ENCODE peak calls at places on chromosomes 7 and 10, in eight cellular contexts. Y is HepG2, V is Peyer's patch, G is ascending aorta, U is A549, A is right atrium auricular region, M is suprapubic skin, D is AG04450. L is an unnamed sample.

GRCh38 chr7:150735596-150736358 is 1.4 kb upstream of the GIMAP5 start:
- DNase-seq in M (no peak), Y (no peak), V (no peak), G (no peak), A (no peak), U (no peak), D (no peak), L (no peak)

GRCh38 chr10:98407744-98408241 is 7.2 kb downstream of the PYROXD2 start:
- DNase-seq in U (no peak), D (no peak), V (no peak), M (no peak), G (no peak), A (no peak), Y (no peak), L (no peak)

GRCh38 chr7:111931016-111931517 is 275.1 kb downstream of the DOCK4 start:
- DNase-seq in M (no peak), V (no peak), A (no peak), U (no peak), D (peak), G (no peak), Y (peak), L (no peak)

GRCh38 chr7:35504365-35504764 is 190.6 kb downstream of the HERPUD2 start:
- DNase-seq in A (no peak), V (no peak), M (no peak), D (no peak), Y (no peak), G (no peak), U (no peak), L (no peak)

GRCh38 chr10:77600640-77601039 is 37.0 kb downstream of the KCNMA1 start:
- DNase-seq in V (no peak), D (no peak), A (no peak), U (no peak), M (no peak), Y (no peak), G (no peak), L (no peak)

GRCh38 chr10:20616918-20617801 is 280.0 kb downstream of the NEBL start:
- DNase-seq in M (no peak), G (no peak), Y (no peak), A (no peak), V (no peak), U (no peak), D (no peak), L (no peak)

GRCh38 chr10:47374611-47375536 is 9.2 kb downstream of the ZNF488 start:
- DNase-seq in Y (no peak), D (peak), V (no peak), U (no peak), M (no peak), G (no peak), A (peak), L (peak)

GRCh38 chr10:88095291-88095721 is 231.9 kb downstream of the PTEN start:
- DNase-seq in V (no peak), G (no peak), Y (no peak), U (no peak), M (no peak), D (peak), A (no peak), L (peak)

GRCh38 chr10:132636358-132636757 is 98.8 kb downstream of the INPP5A start:
- DNase-seq in U (no peak), M (no peak), V (no peak), G (no peak), D (no peak), Y (no peak), A (no peak), L (no peak)

GRCh38 chr10:94500063-94500462 is 45.5 kb upstream of the HELLS start:
- DNase-seq in V (no peak), Y (peak), A (no peak), G (no peak), U (peak), D (no peak), M (no peak), L (no peak)

GRCh38 chr7:30212720-30213119 is 71.7 kb upstream of the ZNRF2 start:
- DNase-seq in U (no peak), M (no peak), A (no peak), D (no peak), Y (peak), V (no peak), G (no peak), L (peak)

GRCh38 chr10:127762925-127763324 is 25.9 kb downstream of the FOXI2 start:
- DNase-seq in U (no peak), V (no peak), G (no peak), M (no peak), A (no peak), D (no peak), Y (no peak), L (no peak)

GRCh38 chr7:130278892-130279690 is 12.4 kb downstream of the CPA2 start:
- DNase-seq in V (no peak), Y (no peak), G (no peak), A (no peak), M (no peak), U (no peak), D (peak), L (no peak)

GRCh38 chr7:46772740-46773139 is 809.2 kb downstream of the TNS3 start:
- DNase-seq in U (no peak), D (no peak), G (no peak), A (no peak), Y (no peak), V (no peak), M (no peak), L (peak)

GRCh38 chr7:115676080-115676479 is 354.5 kb downstream of the TFEC start:
- DNase-seq in Y (no peak), G (no peak), A (no peak), M (no peak), U (peak), V (no peak), D (peak), L (peak)
- TF ChIP-seq CTCF in Y (peak), G (peak), A (no peak), M (no peak), U (peak), V (no peak), D (peak), L (peak)

GRCh38 chr10:129602938-129603520 is 136.0 kb downstream of the MGMT start:
- DNase-seq in A (no peak), U (no peak), V (no peak), Y (no peak), M (no peak), G (no peak), D (no peak), L (no peak)
- H3K4me3 ChIP-seq in A (no peak), U (no peak), V (no peak), Y (no peak), M (no peak), G (no peak), D (no peak), L (no peak)

GRCh38 chr7:1010226-1010625 is 27.2 kb downstream of the CYP2W1 start:
- DNase-seq in G (no peak), D (no peak), A (no peak), V (no peak), M (no peak), U (no peak), Y (no peak), L (no peak)

GRCh38 chr7:1005303-1005702 is 22.3 kb downstream of the CYP2W1 start:
- DNase-seq in V (no peak), A (no peak), D (no peak), U (no peak), M (no peak), G (no peak), Y (no peak), L (no peak)

GRCh38 chr7:1009747-1010146 is 26.8 kb downstream of the CYP2W1 start:
- DNase-seq in V (no peak), D (no peak), G (no peak), A (no peak), Y (no peak), M (no peak), U (no peak), L (no peak)

GRCh38 chr7:1008733-1009363 is 25.9 kb downstream of the CYP2W1 start:
- DNase-seq in D (no peak), U (no peak), V (no peak), G (no peak), M (no peak), A (no peak), Y (no peak), L (no peak)

DNA sequence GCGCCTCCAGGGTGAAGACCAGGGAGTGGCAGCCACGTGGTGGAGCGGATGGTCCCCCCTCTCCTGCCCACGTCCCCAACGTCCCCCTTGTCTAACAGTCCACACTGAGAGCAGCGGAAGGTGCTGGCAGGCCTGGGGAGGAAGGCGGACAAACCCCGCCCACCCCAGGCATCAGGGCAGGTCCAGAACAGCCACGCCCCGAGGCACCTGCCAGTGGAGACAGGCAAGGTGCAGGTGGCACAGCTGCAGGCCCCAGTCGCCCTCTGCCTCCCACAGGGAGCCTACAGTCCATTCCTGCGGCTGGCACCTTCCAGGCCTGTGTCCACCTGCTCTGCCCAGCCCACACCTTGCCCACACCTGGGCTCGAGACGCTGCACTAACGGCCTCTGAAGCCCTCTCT is 24.9 kb downstream of the CYP2W1 start:
- DNase-seq in Y (no peak), M (no peak), U (no peak), V (no peak), D (no peak), G (no peak), A (no peak), L (no peak)
- H3K27ac ChIP-seq in Y (no peak), M (no peak), U (no peak), V (no peak), D (no peak), G (no peak), A (no peak), L (no peak)

DNA sequence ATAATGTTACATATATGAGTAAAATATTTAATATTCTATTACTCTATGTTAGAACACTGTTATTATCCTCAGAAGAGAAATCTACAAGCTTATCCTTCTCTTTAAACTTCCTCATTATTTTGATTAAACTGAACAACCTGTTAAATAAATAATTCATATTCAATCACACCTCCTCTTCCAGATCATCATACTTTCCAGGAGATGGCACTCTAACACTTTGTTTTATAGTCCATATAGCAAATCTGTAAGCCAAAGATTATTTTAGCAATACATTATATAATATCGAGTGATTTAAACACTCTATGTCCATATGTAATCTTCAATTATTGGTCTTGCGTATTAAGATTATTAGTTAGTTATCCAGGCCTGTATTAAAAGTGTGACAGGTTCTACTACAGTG is 694.1 kb downstream of the ANKRD7 start:
- DNase-seq in V (no peak), D (no peak), G (no peak), A (no peak), Y (peak), U (peak), M (no peak), L (peak)
- TF ChIP-seq CTCF in V (no peak), D (peak), G (peak), A (no peak), Y (peak), U (peak), M (no peak), L (no peak)

GRCh38 chr10:7475046-7475860 is 64.4 kb upstream of the SFMBT2 start:
- DNase-seq in G (no peak), M (no peak), U (no peak), D (no peak), A (peak), Y (no peak), V (no peak), L (peak)
- H3K4me3 ChIP-seq in G (no peak), M (no peak), U (no peak), D (no peak), A (no peak), Y (no peak), V (no peak), L (no peak)

GRCh38 chr7:154696556-154696955 is 306.4 kb downstream of the PAXIP1 start:
- DNase-seq in A (no peak), M (no peak), Y (no peak), U (no peak), G (no peak), D (no peak), V (no peak), L (no peak)
- H3K27ac ChIP-seq in A (no peak), M (no peak), Y (no peak), U (no peak), G (no peak), D (no peak), V (no peak), L (no peak)